ENCODE peak calls at places on chromosomes 6 and 20, in nine cellular contexts. R, I, H, D, B, C, E, Y and W are unnamed samples.
A peak's percentile ranks its signal among the peaks of the same experiment; 100 is the strongest.

GRCh38 chr6:132967871-132968270 is 153.5 kb downstream of the RPS12 start:
- DNase-seq in R (no peak), C (no peak), E (no peak), Y (no peak), D (no peak), B (no peak), I (no peak), H (no peak), W (no peak)

GRCh38 chr6:110484321-110484720 is 7.9 kb upstream of the SLC22A16 start:
- DNase-seq in D (no peak), E (no peak), Y (no peak), H (no peak), R (no peak), B (no peak), C (peak; percentile 21), I (no peak), W (no peak)

GRCh38 chr20:43994486-43995100 is 79.9 kb downstream of the TOX2 start:
- DNase-seq in C (no peak), Y (no peak), R (no peak), I (no peak), E (peak; percentile 17), H (no peak), D (no peak), B (no peak), W (no peak)

GRCh38 chr6:11428895-11429294 is 108.7 kb upstream of the TMEM170B start:
- DNase-seq in E (peak; percentile 94), H (no peak), Y (no peak), I (no peak), C (no peak), D (peak; percentile 47), B (no peak), R (no peak), W (peak; percentile 96)

GRCh38 chr20:22617160-22617559 is 32.8 kb upstream of the FOXA2 start:
- DNase-seq in D (peak; percentile 18), Y (no peak), H (no peak), I (no peak), E (peak; percentile 73), C (peak; percentile 46), R (no peak), B (no peak), W (peak; percentile 39)

GRCh38 chr6:16964553-16965499 is 137.0 kb upstream of the STMND1 start:
- DNase-seq in H (peak; percentile 41), R (peak; percentile 52), B (peak; percentile 90), Y (peak; percentile 18), I (peak; percentile 61), D (peak; percentile 82), E (peak; percentile 95), C (peak; percentile 66), W (peak; percentile 26)

GRCh38 chr6:13924949-13925881 is at the start of gene RNF182:
- DNase-seq in H (no peak), D (peak; percentile 35), I (peak; percentile 4), Y (peak; percentile 49), C (peak; percentile 36), E (no peak), R (no peak), B (peak; percentile 84), W (no peak)

GRCh38 chr6:70219943-70220613 is 82.8 kb downstream of the COL9A1 start:
- DNase-seq in Y (no peak), B (no peak), C (peak; percentile 72), H (no peak), E (no peak), D (no peak), I (no peak), R (no peak), W (no peak)

GRCh38 chr20:37353285-37353849 is 7.4 kb downstream of the SRC start:
- DNase-seq in Y (no peak), H (no peak), R (no peak), C (no peak), D (no peak), I (no peak), E (no peak), B (no peak), W (no peak)

GRCh38 chr6:69901361-69901760 is 35.0 kb downstream of the COL19A1 start:
- DNase-seq in I (no peak), B (no peak), H (no peak), R (no peak), Y (no peak), C (no peak), D (no peak), E (no peak), W (no peak)

GRCh38 chr20:4633780-4634179 is 87.9 kb upstream of the PRND start:
- DNase-seq in D (peak; percentile 28), C (no peak), I (no peak), E (peak; percentile 61), Y (no peak), B (no peak), H (no peak), R (no peak), W (peak; percentile 70)

GRCh38 chr6:17869010-17869752 is 118.3 kb downstream of the KIF13A start:
- DNase-seq in I (no peak), E (peak; percentile 68), D (no peak), Y (no peak), C (no peak), B (no peak), H (no peak), R (no peak), W (peak; percentile 49)

GRCh38 chr6:130760006-130760405 is 67.2 kb upstream of the SMLR1 start:
- DNase-seq in D (peak; percentile 7), R (no peak), Y (no peak), C (peak; percentile 24), H (no peak), B (no peak), E (peak; percentile 17), I (no peak), W (peak; percentile 7)

GRCh38 chr20:15061061-15061430 is 723.6 kb upstream of the FLRT3 start:
- DNase-seq in I (no peak), B (no peak), H (no peak), C (no peak), D (no peak), Y (no peak), E (no peak), R (no peak), W (no peak)

GRCh38 chr20:57471496-57472210 is 53.3 kb downstream of the CTCFL start:
- DNase-seq in E (no peak), Y (no peak), I (no peak), C (no peak), D (no peak), H (no peak), R (no peak), B (no peak), W (no peak)

GRCh38 chr20:50270569-50270968 is 79.9 kb downstream of the CEBPB start:
- DNase-seq in Y (no peak), C (no peak), E (no peak), R (no peak), H (no peak), D (no peak), B (no peak), I (no peak), W (no peak)

GRCh38 chr6:29743025-29743424 is 19.8 kb downstream of the HLA-F start:
- DNase-seq in C (no peak), H (no peak), B (no peak), E (no peak), Y (no peak), D (no peak), I (no peak), R (no peak), W (no peak)

GRCh38 chr20:21490105-21490504 is 23.8 kb downstream of the NKX2-2 start:
- DNase-seq in I (no peak), H (no peak), Y (no peak), B (no peak), R (no peak), C (no peak), D (no peak), E (no peak), W (no peak)

GRCh38 chr6:36249010-36249409 is 20.9 kb upstream of the PNPLA1 start:
- DNase-seq in R (no peak), I (no peak), B (no peak), E (no peak), Y (no peak), H (no peak), C (no peak), D (no peak), W (no peak)

GRCh38 chr20:50008007-50008406 is 25.2 kb downstream of the SNAI1 start:
- DNase-seq in Y (no peak), B (no peak), D (no peak), I (no peak), H (no peak), R (no peak), C (no peak), E (no peak), W (no peak)

GRCh38 chr6:29757701-29758293 is 34.6 kb downstream of the HLA-F start:
- DNase-seq in H (no peak), B (peak; percentile 30), I (no peak), D (peak; percentile 8), Y (no peak), E (no peak), C (no peak), R (no peak), W (no peak)

GRCh38 chr6:33201147-33201545 is 479 bp downstream of the SLC39A7 start:
- DNase-seq in C (peak; percentile 31), B (no peak), R (no peak), Y (no peak), D (no peak), I (no peak), H (no peak), E (no peak), W (no peak)

GRCh38 chr6:75331134-75331533 is 46.5 kb upstream of the TMEM30A start:
- DNase-seq in H (no peak), R (no peak), B (no peak), Y (no peak), C (no peak), I (no peak), D (no peak), E (no peak), W (no peak)

GRCh38 chr6:107673076-107673494 is 151.0 kb downstream of the SCML4 start:
- DNase-seq in R (no peak), B (no peak), E (no peak), H (no peak), C (no peak), I (no peak), D (no peak), Y (no peak), W (no peak)

GRCh38 chr6:4947716-4948115 is 56.1 kb downstream of the RPP40 start:
- DNase-seq in H (no peak), E (no peak), Y (no peak), D (no peak), C (no peak), R (no peak), B (no peak), I (no peak), W (no peak)

GRCh38 chr20:36317675-36318074 is 11.5 kb downstream of the DLGAP4 start:
- DNase-seq in D (no peak), I (no peak), C (no peak), E (no peak), Y (no peak), H (no peak), R (no peak), B (no peak), W (no peak)

GRCh38 chr6:56311086-56311485 is 63.7 kb upstream of the COL21A1 start:
- DNase-seq in Y (no peak), E (no peak), H (no peak), R (no peak), D (no peak), I (no peak), B (no peak), C (no peak), W (no peak)

GRCh38 chr20:42846784-42847490 is 342.8 kb downstream of the PTPRT start:
- DNase-seq in Y (no peak), H (no peak), E (no peak), C (no peak), R (no peak), I (no peak), B (no peak), D (no peak), W (no peak)

GRCh38 chr6:152356659-152357058 is 280.5 kb downstream of the SYNE1 start:
- DNase-seq in B (no peak), I (no peak), C (no peak), E (no peak), D (no peak), R (no peak), H (no peak), Y (peak; percentile 19), W (no peak)

GRCh38 chr6:149961728-149962425 is 1.9 kb upstream of the ULBP1 start:
- DNase-seq in E (peak; percentile 82), C (peak; percentile 47), H (no peak), B (no peak), D (no peak), I (peak; percentile 7), Y (peak; percentile 57), R (no peak), W (no peak)